ENCODE peak calls at places on chromosomes 6 and 20, in ten cellular contexts. One of them, this sample, is unnamed.

GRCh38 chr6:142420822-142421221 is 119.0 kb downstream of the ADGRG6 start:
- DNase-seq in Peyer's patch: no peak
- DNase-seq in breast epithelium: no peak
- DNase-seq in activated CD8-positive, alpha-beta T cell treated with anti-CD3 and anti-CD28 coated beads for 36 hours: no peak
- DNase-seq in GM13977: no peak
- DNase-seq in tibial nerve: no peak
- DNase-seq in CD8-positive, alpha-beta T cell: no peak
- DNase-seq in adrenal gland: no peak
- DNase-seq in AG04450: no peak
- DNase-seq in Calu3: no peak
- DNase-seq in this sample: no peak

GRCh38 chr6:44672838-44673237 is 285.3 kb downstream of the CDC5L start:
- DNase-seq in Peyer's patch: no peak
- DNase-seq in breast epithelium: no peak
- DNase-seq in activated CD8-positive, alpha-beta T cell treated with anti-CD3 and anti-CD28 coated beads for 36 hours: no peak
- DNase-seq in GM13977: no peak
- DNase-seq in tibial nerve: no peak
- DNase-seq in CD8-positive, alpha-beta T cell: no peak
- DNase-seq in adrenal gland: no peak
- DNase-seq in AG04450: no peak
- DNase-seq in Calu3: peak; percentile 49
- DNase-seq in this sample: no peak

GRCh38 chr6:74087898-74088297 is 391.9 kb downstream of the CD109 start:
- DNase-seq in Peyer's patch: no peak
- DNase-seq in breast epithelium: no peak
- DNase-seq in activated CD8-positive, alpha-beta T cell treated with anti-CD3 and anti-CD28 coated beads for 36 hours: no peak
- DNase-seq in GM13977: no peak
- DNase-seq in tibial nerve: no peak
- DNase-seq in CD8-positive, alpha-beta T cell: no peak
- DNase-seq in adrenal gland: no peak
- DNase-seq in AG04450: peak; percentile 41
- DNase-seq in Calu3: no peak
- DNase-seq in this sample: no peak

GRCh38 chr6:8329592-8329991 is 105.8 kb downstream of the SLC35B3 start:
- DNase-seq in Peyer's patch: no peak
- DNase-seq in breast epithelium: no peak
- DNase-seq in activated CD8-positive, alpha-beta T cell treated with anti-CD3 and anti-CD28 coated beads for 36 hours: no peak
- DNase-seq in GM13977: no peak
- DNase-seq in tibial nerve: no peak
- DNase-seq in CD8-positive, alpha-beta T cell: no peak
- DNase-seq in adrenal gland: no peak
- DNase-seq in AG04450: no peak
- DNase-seq in Calu3: no peak
- DNase-seq in this sample: no peak

GRCh38 chr20:18719426-18719825 is 94.2 kb upstream of the SCP2D1 start:
- DNase-seq in Peyer's patch: no peak
- DNase-seq in breast epithelium: no peak
- DNase-seq in activated CD8-positive, alpha-beta T cell treated with anti-CD3 and anti-CD28 coated beads for 36 hours: no peak
- DNase-seq in GM13977: no peak
- DNase-seq in tibial nerve: no peak
- DNase-seq in CD8-positive, alpha-beta T cell: no peak
- DNase-seq in adrenal gland: no peak
- DNase-seq in AG04450: no peak
- DNase-seq in Calu3: no peak
- DNase-seq in this sample: no peak

GRCh38 chr6:75412937-75413662 is 80.5 kb downstream of the FILIP1 start:
- DNase-seq in Peyer's patch: no peak
- DNase-seq in breast epithelium: no peak
- DNase-seq in activated CD8-positive, alpha-beta T cell treated with anti-CD3 and anti-CD28 coated beads for 36 hours: no peak
- DNase-seq in GM13977: no peak
- DNase-seq in tibial nerve: no peak
- DNase-seq in CD8-positive, alpha-beta T cell: no peak
- DNase-seq in adrenal gland: no peak
- DNase-seq in AG04450: peak; percentile 59
- DNase-seq in Calu3: no peak
- DNase-seq in this sample: no peak

GRCh38 chr6:168377856-168378832 is 58.6 kb upstream of the DACT2 start:
- DNase-seq in Peyer's patch: no peak
- DNase-seq in breast epithelium: no peak
- DNase-seq in activated CD8-positive, alpha-beta T cell treated with anti-CD3 and anti-CD28 coated beads for 36 hours: no peak
- DNase-seq in GM13977: no peak
- DNase-seq in tibial nerve: no peak
- DNase-seq in CD8-positive, alpha-beta T cell: no peak
- DNase-seq in adrenal gland: no peak
- DNase-seq in AG04450: no peak
- DNase-seq in Calu3: no peak
- DNase-seq in this sample: no peak

GRCh38 chr20:8365634-8366033 is 233.6 kb downstream of the PLCB1 start:
- DNase-seq in Peyer's patch: no peak
- DNase-seq in breast epithelium: no peak
- DNase-seq in activated CD8-positive, alpha-beta T cell treated with anti-CD3 and anti-CD28 coated beads for 36 hours: no peak
- DNase-seq in GM13977: no peak
- DNase-seq in tibial nerve: no peak
- DNase-seq in CD8-positive, alpha-beta T cell: no peak
- DNase-seq in adrenal gland: no peak
- DNase-seq in AG04450: no peak
- DNase-seq in Calu3: no peak
- DNase-seq in this sample: no peak

GRCh38 chr6:2873643-2874042 is 29.5 kb downstream of the SERPINB9 start:
- DNase-seq in Peyer's patch: no peak
- DNase-seq in breast epithelium: no peak
- DNase-seq in activated CD8-positive, alpha-beta T cell treated with anti-CD3 and anti-CD28 coated beads for 36 hours: no peak
- DNase-seq in GM13977: no peak
- DNase-seq in tibial nerve: no peak
- DNase-seq in CD8-positive, alpha-beta T cell: no peak
- DNase-seq in adrenal gland: no peak
- DNase-seq in AG04450: no peak
- DNase-seq in Calu3: no peak
- DNase-seq in this sample: no peak

GRCh38 chr20:10553326-10553984 is 118.3 kb downstream of the SLX4IP start:
- DNase-seq in Peyer's patch: peak; percentile 80
- DNase-seq in breast epithelium: peak; percentile 46
- DNase-seq in activated CD8-positive, alpha-beta T cell treated with anti-CD3 and anti-CD28 coated beads for 36 hours: peak; percentile 74
- DNase-seq in GM13977: peak; percentile 26
- DNase-seq in tibial nerve: peak; percentile 48
- DNase-seq in CD8-positive, alpha-beta T cell: no peak
- DNase-seq in adrenal gland: peak; percentile 62
- DNase-seq in AG04450: peak; percentile 55
- DNase-seq in Calu3: peak; percentile 63
- DNase-seq in this sample: no peak

GRCh38 chr6:78062993-78063392 is 410.2 kb downstream of the MEI4 start:
- DNase-seq in Peyer's patch: no peak
- DNase-seq in breast epithelium: no peak
- DNase-seq in activated CD8-positive, alpha-beta T cell treated with anti-CD3 and anti-CD28 coated beads for 36 hours: no peak
- DNase-seq in GM13977: no peak
- DNase-seq in tibial nerve: no peak
- DNase-seq in CD8-positive, alpha-beta T cell: no peak
- DNase-seq in adrenal gland: no peak
- DNase-seq in AG04450: no peak
- DNase-seq in Calu3: no peak
- DNase-seq in this sample: no peak

GRCh38 chr6:1013656-1014430 is 298.1 kb upstream of the FOXQ1 start:
- DNase-seq in Peyer's patch: no peak
- DNase-seq in breast epithelium: no peak
- DNase-seq in activated CD8-positive, alpha-beta T cell treated with anti-CD3 and anti-CD28 coated beads for 36 hours: no peak
- DNase-seq in GM13977: peak; percentile 34
- DNase-seq in tibial nerve: no peak
- DNase-seq in CD8-positive, alpha-beta T cell: no peak
- DNase-seq in adrenal gland: no peak
- DNase-seq in AG04450: no peak
- DNase-seq in Calu3: no peak
- DNase-seq in this sample: no peak

GRCh38 chr6:11354019-11354418 is 121.6 kb upstream of the NEDD9 start:
- DNase-seq in Peyer's patch: no peak
- DNase-seq in breast epithelium: peak; percentile 66
- DNase-seq in activated CD8-positive, alpha-beta T cell treated with anti-CD3 and anti-CD28 coated beads for 36 hours: peak; percentile 95
- DNase-seq in GM13977: no peak
- DNase-seq in tibial nerve: no peak
- DNase-seq in CD8-positive, alpha-beta T cell: no peak
- DNase-seq in adrenal gland: peak; percentile 28
- DNase-seq in AG04450: peak; percentile 2
- DNase-seq in Calu3: no peak
- DNase-seq in this sample: no peak

GRCh38 chr20:23225407-23226060 is 125.1 kb upstream of the NXT1 start:
- DNase-seq in Peyer's patch: peak; percentile 74
- DNase-seq in breast epithelium: no peak
- DNase-seq in activated CD8-positive, alpha-beta T cell treated with anti-CD3 and anti-CD28 coated beads for 36 hours: no peak
- DNase-seq in GM13977: no peak
- DNase-seq in tibial nerve: peak; percentile 81
- DNase-seq in CD8-positive, alpha-beta T cell: no peak
- DNase-seq in adrenal gland: peak; percentile 81
- DNase-seq in AG04450: peak; percentile 53
- DNase-seq in Calu3: no peak
- DNase-seq in this sample: no peak

DNA sequence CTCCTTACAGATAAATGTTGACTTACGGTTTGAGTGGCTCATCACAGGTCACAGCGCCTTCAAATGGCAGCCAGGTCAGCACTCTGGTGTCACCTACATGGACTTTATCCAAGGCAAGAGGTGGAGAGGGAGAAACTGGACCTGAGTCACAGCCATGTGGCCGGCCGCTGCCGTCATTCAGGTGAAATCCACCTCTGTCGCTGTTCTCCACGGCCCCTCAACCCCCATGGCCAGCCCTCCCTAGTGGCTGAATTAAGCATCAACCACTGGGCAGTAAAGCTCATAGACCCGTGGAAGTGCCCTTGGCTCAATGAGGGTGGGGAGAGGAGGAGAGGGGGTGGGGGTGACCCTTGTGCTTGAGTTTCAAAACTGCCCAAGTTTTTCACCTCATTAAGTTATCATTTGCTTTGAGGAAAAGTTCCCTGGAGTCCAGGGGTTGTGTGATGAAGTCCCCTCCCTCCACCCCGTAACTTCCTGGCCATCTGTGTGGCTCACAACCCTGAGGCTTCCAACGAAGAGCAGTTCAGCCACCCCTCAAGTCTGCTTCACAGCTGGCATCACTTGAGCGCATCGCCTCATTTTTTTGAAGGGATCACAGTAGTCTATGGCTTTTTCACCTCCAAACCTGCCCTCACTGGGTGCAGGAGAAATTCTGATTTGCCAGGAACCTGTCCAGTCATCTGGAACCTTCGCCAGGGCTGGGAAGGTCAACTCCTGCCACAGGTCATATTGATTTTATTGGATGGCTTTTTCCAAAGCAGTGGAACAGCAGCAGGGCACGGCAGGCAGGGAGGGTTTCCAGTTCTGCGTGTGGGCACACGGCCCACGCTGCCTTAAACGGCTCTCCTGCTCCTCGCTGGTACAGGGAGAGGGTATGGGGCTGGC is 43.5 kb upstream of the APCDD1L start:
- DNase-seq in Peyer's patch: no peak
- DNase-seq in breast epithelium: no peak
- DNase-seq in activated CD8-positive, alpha-beta T cell treated with anti-CD3 and anti-CD28 coated beads for 36 hours: no peak
- DNase-seq in GM13977: no peak
- DNase-seq in tibial nerve: no peak
- DNase-seq in CD8-positive, alpha-beta T cell: no peak
- DNase-seq in adrenal gland: no peak
- DNase-seq in AG04450: no peak
- DNase-seq in Calu3: no peak
- DNase-seq in this sample: no peak
- TF ChIP-seq CTCF in Peyer's patch: no peak
- TF ChIP-seq CTCF in breast epithelium: no peak
- TF ChIP-seq CTCF in activated CD8-positive, alpha-beta T cell treated with anti-CD3 and anti-CD28 coated beads for 36 hours: no peak
- TF ChIP-seq CTCF in GM13977: no peak
- TF ChIP-seq CTCF in tibial nerve: no peak
- TF ChIP-seq CTCF in CD8-positive, alpha-beta T cell: no peak
- TF ChIP-seq CTCF in adrenal gland: no peak
- TF ChIP-seq CTCF in AG04450: no peak
- TF ChIP-seq CTCF in Calu3: no peak
- TF ChIP-seq CTCF in this sample: no peak

DNA sequence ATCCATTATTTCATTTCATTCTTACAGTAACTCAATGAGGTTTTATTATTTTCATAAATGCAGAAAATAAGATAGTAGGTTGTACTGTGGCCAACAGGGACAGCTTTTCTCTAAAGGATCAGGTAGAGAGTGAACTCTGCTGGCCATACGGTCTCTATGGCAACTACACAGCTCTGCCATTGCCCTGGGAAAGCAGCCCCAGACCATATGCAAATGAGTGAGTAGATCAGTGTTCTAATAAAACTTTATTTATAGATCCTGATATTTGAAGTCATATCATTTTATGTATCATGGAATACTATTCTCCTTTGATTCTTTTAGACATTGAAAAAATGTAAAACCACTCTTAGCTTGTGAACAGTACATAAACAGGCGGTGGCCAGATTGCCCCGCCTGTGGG is 192.5 kb upstream of the RREB1 start:
- DNase-seq in Peyer's patch: peak; percentile 17
- DNase-seq in breast epithelium: no peak
- DNase-seq in activated CD8-positive, alpha-beta T cell treated with anti-CD3 and anti-CD28 coated beads for 36 hours: no peak
- DNase-seq in GM13977: no peak
- DNase-seq in tibial nerve: no peak
- DNase-seq in CD8-positive, alpha-beta T cell: no peak
- DNase-seq in adrenal gland: no peak
- DNase-seq in AG04450: no peak
- DNase-seq in Calu3: no peak
- DNase-seq in this sample: no peak
- TF ChIP-seq CTCF in Peyer's patch: no peak
- TF ChIP-seq CTCF in breast epithelium: no peak
- TF ChIP-seq CTCF in activated CD8-positive, alpha-beta T cell treated with anti-CD3 and anti-CD28 coated beads for 36 hours: no peak
- TF ChIP-seq CTCF in GM13977: no peak
- TF ChIP-seq CTCF in tibial nerve: no peak
- TF ChIP-seq CTCF in CD8-positive, alpha-beta T cell: no peak
- TF ChIP-seq CTCF in adrenal gland: no peak
- TF ChIP-seq CTCF in AG04450: no peak
- TF ChIP-seq CTCF in Calu3: no peak
- TF ChIP-seq CTCF in this sample: no peak

DNA sequence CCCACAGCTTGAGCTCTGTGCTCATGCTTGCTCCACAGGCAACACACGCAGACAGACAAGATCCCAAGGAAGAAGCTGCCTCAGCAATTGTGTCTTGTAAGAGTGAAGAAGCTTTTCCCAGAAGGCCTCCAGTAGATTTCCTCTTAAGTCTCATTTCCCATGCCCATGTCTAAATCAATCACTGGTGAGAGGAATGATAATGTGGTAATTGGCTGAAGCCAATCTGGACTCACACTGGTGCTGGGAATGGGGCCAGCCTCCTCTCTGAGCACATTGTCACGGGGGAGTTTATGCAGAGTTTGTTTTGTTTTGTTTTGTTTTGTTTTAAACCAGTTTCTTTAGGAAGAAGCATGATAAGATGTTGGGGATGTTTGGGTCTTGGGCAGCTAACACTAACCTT is 36.6 kb downstream of the PTCHD4 start:
- DNase-seq in Peyer's patch: no peak
- DNase-seq in breast epithelium: no peak
- DNase-seq in activated CD8-positive, alpha-beta T cell treated with anti-CD3 and anti-CD28 coated beads for 36 hours: no peak
- DNase-seq in GM13977: no peak
- DNase-seq in tibial nerve: no peak
- DNase-seq in CD8-positive, alpha-beta T cell: no peak
- DNase-seq in adrenal gland: no peak
- DNase-seq in AG04450: no peak
- DNase-seq in Calu3: no peak
- DNase-seq in this sample: no peak
- TF ChIP-seq CTCF in Peyer's patch: no peak
- TF ChIP-seq CTCF in breast epithelium: no peak
- TF ChIP-seq CTCF in activated CD8-positive, alpha-beta T cell treated with anti-CD3 and anti-CD28 coated beads for 36 hours: no peak
- TF ChIP-seq CTCF in GM13977: no peak
- TF ChIP-seq CTCF in tibial nerve: no peak
- TF ChIP-seq CTCF in CD8-positive, alpha-beta T cell: no peak
- TF ChIP-seq CTCF in adrenal gland: no peak
- TF ChIP-seq CTCF in AG04450: no peak
- TF ChIP-seq CTCF in Calu3: no peak
- TF ChIP-seq CTCF in this sample: no peak

GRCh38 chr6:28291573-28291972 is 10.2 kb downstream of the PGBD1 start:
- DNase-seq in Peyer's patch: no peak
- DNase-seq in breast epithelium: no peak
- DNase-seq in activated CD8-positive, alpha-beta T cell treated with anti-CD3 and anti-CD28 coated beads for 36 hours: no peak
- DNase-seq in GM13977: no peak
- DNase-seq in tibial nerve: no peak
- DNase-seq in CD8-positive, alpha-beta T cell: no peak
- DNase-seq in adrenal gland: no peak
- DNase-seq in AG04450: no peak
- DNase-seq in Calu3: no peak
- DNase-seq in this sample: no peak
- TF ChIP-seq CTCF in Peyer's patch: no peak
- TF ChIP-seq CTCF in breast epithelium: no peak
- TF ChIP-seq CTCF in activated CD8-positive, alpha-beta T cell treated with anti-CD3 and anti-CD28 coated beads for 36 hours: no peak
- TF ChIP-seq CTCF in GM13977: no peak
- TF ChIP-seq CTCF in tibial nerve: no peak
- TF ChIP-seq CTCF in CD8-positive, alpha-beta T cell: no peak
- TF ChIP-seq CTCF in adrenal gland: no peak
- TF ChIP-seq CTCF in AG04450: no peak
- TF ChIP-seq CTCF in Calu3: no peak
- TF ChIP-seq CTCF in this sample: no peak